ENCODE peak calls at places on chromosome 1, in five cellular contexts. I, N, O, M and A are unnamed samples.

GRCh38 chr1:156259805-156260204 is 11.9 kb upstream of the PAQR6 start:
- DNase-seq in M (no peak), I (no peak), N (no peak), O (no peak), A (no peak)

GRCh38 chr1:201307239-201307638 is 23.9 kb downstream of the PKP1 start:
- DNase-seq in I (no peak), M (no peak), N (no peak), O (no peak), A (no peak)

GRCh38 chr1:84090447-84091244 is 53.4 kb upstream of the PRKACB start:
- DNase-seq in I (no peak), N (no peak), O (no peak), M (no peak), A (no peak)

GRCh38 chr1:30197959-30198760 is 525.2 kb downstream of the MATN1 start:
- DNase-seq in M (no peak), N (no peak), O (no peak), I (no peak), A (no peak)

GRCh38 chr1:245961137-245961540 is 545.9 kb downstream of the SMYD3 start:
- DNase-seq in I (peak), N (no peak), O (no peak), M (no peak), A (no peak)

GRCh38 chr1:160904783-160905616 is 20.0 kb upstream of the ITLN1 start:
- DNase-seq in O (no peak), I (no peak), M (no peak), N (no peak), A (peak)

GRCh38 chr1:162612606-162613400 is 19.5 kb upstream of the DDR2 start:
- DNase-seq in N (peak), I (peak), M (peak), O (peak), A (no peak)

GRCh38 chr1:53576381-53576801 is 117.2 kb downstream of the DMRTB1 start:
- DNase-seq in I (no peak), M (no peak), N (no peak), O (peak), A (no peak)

GRCh38 chr1:42944207-42944928 is 14.3 kb downstream of the SLC2A1 start:
- DNase-seq in I (no peak), M (no peak), O (no peak), N (no peak), A (no peak)

GRCh38 chr1:12168451-12169160 is 1.8 kb downstream of the TNFRSF1B start:
- DNase-seq in N (no peak), M (no peak), I (no peak), O (no peak), A (no peak)
- H3K4me3 ChIP-seq in N (no peak), M (peak), I (no peak), O (peak), A (no peak)

GRCh38 chr1:41819843-41820242 is 98.9 kb downstream of the HIVEP3 start:
- DNase-seq in I (no peak), M (no peak), O (no peak), N (no peak), A (no peak)

GRCh38 chr1:41819069-41819468 is 99.7 kb downstream of the HIVEP3 start:
- DNase-seq in N (no peak), O (no peak), M (no peak), I (no peak), A (no peak)

GRCh38 chr1:41822865-41823264 is 95.9 kb downstream of the HIVEP3 start:
- DNase-seq in I (no peak), M (no peak), N (no peak), O (no peak), A (no peak)

GRCh38 chr1:41827991-41828570 is 90.6 kb downstream of the HIVEP3 start:
- DNase-seq in N (no peak), M (no peak), I (no peak), O (no peak), A (no peak)

DNA sequence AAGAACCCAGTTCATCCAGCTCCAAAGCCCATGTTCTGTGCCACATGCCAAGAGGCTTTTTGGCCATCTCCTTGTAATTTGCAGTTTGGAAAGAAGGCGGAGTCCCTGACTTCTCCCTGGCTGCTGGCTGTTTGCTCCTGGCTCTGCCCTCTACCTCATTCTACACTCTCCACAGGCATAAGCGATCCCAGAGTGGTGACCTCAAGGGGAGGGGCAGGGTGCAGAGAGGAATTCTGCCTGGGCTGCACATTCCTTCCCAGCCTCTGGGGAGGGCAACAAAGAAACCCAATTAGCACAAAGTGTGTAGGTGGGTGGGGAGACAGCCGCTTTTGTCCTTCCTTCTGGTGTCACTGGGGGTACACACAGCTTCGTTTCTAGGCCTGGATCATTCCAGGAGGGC is 95.3 kb downstream of the HIVEP3 start:
- DNase-seq in M (no peak), I (no peak), N (no peak), O (no peak), A (peak)
- H3K4me3 ChIP-seq in M (no peak), I (no peak), N (no peak), O (no peak), A (no peak)

GRCh38 chr1:116951175-116951935 is 41.6 kb downstream of the PTGFRN start:
- DNase-seq in I (peak), M (peak), O (peak), N (peak), A (no peak)
- H3K4me3 ChIP-seq in I (no peak), M (no peak), O (no peak), N (no peak), A (no peak)

GRCh38 chr1:27574001-27574781 is 29.8 kb downstream of the AHDC1 start:
- DNase-seq in I (no peak), M (no peak), O (no peak), N (no peak), A (no peak)
- H3K4me3 ChIP-seq in I (no peak), M (peak), O (no peak), N (no peak), A (peak)

DNA sequence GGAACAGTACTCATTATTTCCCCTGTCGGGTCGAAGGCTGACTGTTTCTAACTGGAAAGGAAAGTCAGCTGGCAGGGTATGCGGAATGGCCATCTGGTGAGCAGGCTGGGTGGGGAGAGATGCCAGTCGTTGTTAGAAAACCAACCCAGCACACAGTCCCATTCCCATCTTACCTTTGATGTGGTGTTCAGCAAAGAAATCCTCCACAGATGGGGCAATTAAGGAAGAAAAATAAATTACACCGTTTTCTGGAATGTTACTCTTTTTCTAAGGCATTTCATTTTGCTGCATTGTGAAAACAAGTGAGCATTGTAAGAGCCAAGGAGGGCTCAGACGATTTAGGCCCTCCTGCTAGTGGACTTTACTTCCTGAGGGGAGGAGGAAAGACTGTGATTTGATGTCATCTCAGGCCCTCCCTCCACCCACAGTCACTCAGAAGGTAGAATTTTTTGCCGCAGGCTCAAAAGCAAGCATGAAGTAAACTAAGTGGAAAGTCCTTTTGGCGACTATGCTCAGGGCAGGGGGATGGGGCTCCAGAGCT is at the start of gene SLC16A4:
- DNase-seq in M (no peak), I (peak), O (no peak), N (no peak), A (peak)
- H3K4me3 ChIP-seq in M (peak), I (peak), O (peak), N (peak), A (peak)